ENCODE peak calls at places on chromosomes 7 and 10, in four cellular contexts. I is cardiac muscle cell, Q is AG04450, X is stomach. H is an unnamed sample.

GRCh38 chr10:112525215-112525614 is 78.2 kb downstream of the VTI1A start:
- DNase-seq in I (no peak), Q (no peak), X (no peak), H (no peak)

GRCh38 chr7:123865517-123866117 is 20.6 kb downstream of the HYAL4 start:
- DNase-seq in I (peak; percentile 72), Q (peak; percentile 38), X (peak; percentile 60), H (no peak)

GRCh38 chr7:57210871-57211270 is 78.6 kb upstream of the ZNF479 start:
- DNase-seq in I (no peak), Q (no peak), X (peak; percentile 3), H (no peak)

GRCh38 chr10:58177362-58177947 is 90.2 kb downstream of the IPMK start:
- DNase-seq in I (peak; percentile 4), Q (no peak), X (no peak), H (no peak)

GRCh38 chr10:95328013-95328412 is 37.2 kb upstream of the PDLIM1 start:
- DNase-seq in I (no peak), Q (no peak), X (no peak), H (no peak)

GRCh38 chr7:80552304-80552703 is 40.4 kb upstream of the GNAT3 start:
- DNase-seq in I (no peak), Q (no peak), X (no peak), H (no peak)

GRCh38 chr10:70890917-70891431 is 2.6 kb upstream of the PCBD1 start:
- DNase-seq in I (peak; percentile 92), Q (no peak), X (peak; percentile 64), H (no peak)

GRCh38 chr7:91066627-91067026 is 197.6 kb upstream of the FZD1 start:
- DNase-seq in I (no peak), Q (no peak), X (no peak), H (no peak)

GRCh38 chr10:8088504-8088903 is 34.0 kb downstream of the GATA3 start:
- DNase-seq in I (no peak), Q (no peak), X (no peak), H (no peak)

GRCh38 chr7:41732279-41733062 is 29.6 kb upstream of the INHBA start:
- DNase-seq in I (no peak), Q (no peak), X (no peak), H (no peak)

GRCh38 chr7:113113912-113114311 is 4.4 kb downstream of the SMIM30 start:
- DNase-seq in I (no peak), Q (no peak), X (no peak), H (no peak)

GRCh38 chr7:49852619-49853462 is 79.4 kb downstream of the VWC2 start:
- DNase-seq in I (peak; percentile 76), Q (no peak), X (no peak), H (no peak)

GRCh38 chr10:1557081-1557480 is 180.2 kb downstream of the ADARB2 start:
- DNase-seq in I (no peak), Q (no peak), X (no peak), H (no peak)

GRCh38 chr7:51187941-51188340 is 128.7 kb downstream of the COBL start:
- DNase-seq in I (peak; percentile 72), Q (no peak), X (no peak), H (no peak)

GRCh38 chr10:45594276-45595157 is 78.1 kb downstream of the ZFAND4 start:
- DNase-seq in I (peak; percentile 97), Q (peak; percentile 75), X (peak; percentile 94), H (peak; percentile 94)
- TF ChIP-seq CTCF in I (peak; percentile 5), Q (no peak), X (no peak), H (no peak)

GRCh38 chr10:101292194-101293006 is 61.6 kb upstream of the BTRC start:
- DNase-seq in I (peak; percentile 52), Q (no peak), X (no peak), H (no peak)

GRCh38 chr10:101293007-101293723 is 60.8 kb upstream of the BTRC start:
- DNase-seq in I (no peak), Q (no peak), X (no peak), H (no peak)

GRCh38 chr10:101289541-101289940 is 60.3 kb upstream of the LBX1 start:
- DNase-seq in I (no peak), Q (no peak), X (no peak), H (no peak)

GRCh38 chr10:101290415-101290814 is 61.2 kb upstream of the LBX1 start:
- DNase-seq in I (no peak), Q (no peak), X (no peak), H (no peak)

GRCh38 chr10:101291254-101292193 is 62.3 kb upstream of the LBX1 start:
- DNase-seq in I (peak; percentile 92), Q (no peak), X (peak; percentile 40), H (no peak)
- H3K27ac ChIP-seq in I (no peak overlapping the region), Q (no peak overlapping the region), X (no peak overlapping the region), H (no peak overlapping the region)

GRCh38 chr7:134571101-134571500 is 22.2 kb downstream of the AKR1B15 start:
- DNase-seq in I (no peak), Q (no peak), X (no peak), H (no peak)
- H3K4me3 ChIP-seq in I (no peak overlapping the region), Q (no peak overlapping the region), X (no peak overlapping the region), H (no peak overlapping the region)

GRCh38 chr10:118287076-118287806 is 54.9 kb downstream of the FAM204A start:
- DNase-seq in I (no peak), Q (no peak), X (no peak), H (no peak)

GRCh38 chr10:118286051-118286838 is 55.9 kb downstream of the FAM204A start:
- DNase-seq in I (no peak), Q (no peak), X (no peak), H (no peak)

GRCh38 chr10:118291122-118291521 is 51.0 kb downstream of the FAM204A start:
- DNase-seq in I (no peak), Q (no peak), X (no peak), H (no peak)

DNA sequence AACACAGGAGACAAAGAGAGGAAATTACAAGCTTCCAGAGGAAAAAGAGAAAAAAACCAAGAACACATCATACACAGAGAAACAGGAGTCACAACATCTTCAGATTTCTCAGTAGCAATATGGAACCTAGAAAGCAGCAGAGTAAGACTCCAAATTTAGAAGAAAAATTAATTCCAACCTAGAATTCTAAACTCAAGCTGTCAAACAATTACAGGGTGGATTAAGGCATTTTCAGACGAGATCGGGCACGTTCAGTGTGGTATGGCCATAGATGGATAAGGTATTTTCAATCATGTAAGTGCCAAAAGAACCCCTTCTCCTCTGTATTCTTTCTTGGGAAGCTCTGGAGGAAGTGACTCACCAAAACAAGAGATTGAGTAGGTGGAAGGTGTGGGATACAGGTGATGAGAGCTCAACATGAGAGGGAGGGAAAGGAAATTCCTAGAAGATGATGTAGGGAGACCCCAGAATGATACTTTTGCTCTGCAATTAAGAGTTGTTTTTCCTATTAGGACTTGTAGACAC is 51.6 kb downstream of the FAM204A start:
- DNase-seq in I (no peak), Q (no peak), X (no peak), H (no peak)
- TF ChIP-seq CTCF in I (no peak), Q (no peak), X (no peak), H (no peak)

GRCh38 chr7:14839307-14839706 is 63.2 kb downstream of the DGKB start:
- DNase-seq in I (no peak), Q (no peak), X (no peak), H (no peak)
- H3K27ac ChIP-seq in I (no peak overlapping the region), Q (no peak overlapping the region), X (no peak overlapping the region), H (no peak overlapping the region)

GRCh38 chr7:116967254-116967922 is 14.1 kb downstream of the ST7 start:
- DNase-seq in I (no peak), Q (no peak), X (no peak), H (no peak)

GRCh38 chr7:116957874-116958273 is 4.6 kb downstream of the ST7 start:
- DNase-seq in I (no peak), Q (no peak), X (no peak), H (no peak)

GRCh38 chr7:116966606-116967005 is 13.3 kb downstream of the ST7 start:
- DNase-seq in I (no peak), Q (no peak), X (no peak), H (no peak)

GRCh38 chr7:116967983-116968382 is 14.7 kb downstream of the ST7 start:
- DNase-seq in I (no peak), Q (no peak), X (no peak), H (no peak)

GRCh38 chr7:116963234-116963633 is 9.9 kb downstream of the ST7 start:
- DNase-seq in I (no peak), Q (no peak), X (no peak), H (no peak)
- H3K4me3 ChIP-seq in I (no peak overlapping the region), Q (no peak overlapping the region), X (no peak overlapping the region), H (no peak overlapping the region)

H was measured in coronary artery.